ENCODE peak calls at places on chromosome 7, in five cellular contexts. C is H9, W is CD14-positive monocyte, E is sigmoid colon, J is choroid plexus epithelial cell. D is an unnamed sample.

GRCh38 chr7:24836084-24836483 is 78.8 kb upstream of the GSDME start:
- DNase-seq in E (no peak), C (no peak), J (no peak), W (no peak), D (no peak)

GRCh38 chr7:6338551-6339274 is 66.3 kb upstream of the CYTH3 start:
- DNase-seq in E (no peak), J (no peak), W (no peak), C (no peak), D (no peak)

GRCh38 chr7:16636533-16637173 is 8.9 kb downstream of the ANKMY2 start:
- DNase-seq in E (no peak), W (no peak), C (no peak), J (peak; percentile 77), D (no peak)

GRCh38 chr7:147199868-147200267 is 1083.3 kb downstream of the CNTNAP2 start:
- DNase-seq in E (no peak), J (no peak), W (no peak), C (no peak), D (no peak)

GRCh38 chr7:44073664-44074348 is 8.4 kb upstream of the PGAM2 start:
- DNase-seq in E (peak; percentile 91), C (peak; percentile 88), W (peak; percentile 98), J (no peak), D (peak; percentile 87)

GRCh38 chr7:47314728-47315601 is 266.9 kb downstream of the TNS3 start:
- DNase-seq in C (no peak), E (peak; percentile 72), W (no peak), J (peak; percentile 71), D (no peak)

GRCh38 chr7:71236488-71237179 is 104.7 kb downstream of the GALNT17 start:
- DNase-seq in E (peak; percentile 70), C (no peak), W (no peak), J (no peak), D (no peak)

GRCh38 chr7:100875356-100875751 is 451 bp downstream of the SRRT start:
- DNase-seq in J (no peak), C (no peak), E (peak; percentile 82), W (no peak), D (peak; percentile 25)

GRCh38 chr7:9600974-9601373 is 1167.6 kb downstream of the NXPH1 start:
- DNase-seq in E (no peak), C (peak; percentile 33), W (no peak), J (no peak), D (peak; percentile 9)

GRCh38 chr7:105776068-105776790 is 100.2 kb downstream of the ATXN7L1 start:
- DNase-seq in C (peak; percentile 96), W (no peak), E (peak; percentile 85), J (peak; percentile 99), D (peak; percentile 89)

GRCh38 chr7:104482362-104483042 is 154.1 kb downstream of the LHFPL3 start:
- DNase-seq in C (no peak), W (no peak), J (no peak), E (no peak), D (no peak)

GRCh38 chr7:66150471-66150870 is 35.8 kb downstream of the CRCP start:
- DNase-seq in J (peak; percentile 87), W (no peak), C (no peak), E (peak; percentile 80), D (peak; percentile 22)

DNA sequence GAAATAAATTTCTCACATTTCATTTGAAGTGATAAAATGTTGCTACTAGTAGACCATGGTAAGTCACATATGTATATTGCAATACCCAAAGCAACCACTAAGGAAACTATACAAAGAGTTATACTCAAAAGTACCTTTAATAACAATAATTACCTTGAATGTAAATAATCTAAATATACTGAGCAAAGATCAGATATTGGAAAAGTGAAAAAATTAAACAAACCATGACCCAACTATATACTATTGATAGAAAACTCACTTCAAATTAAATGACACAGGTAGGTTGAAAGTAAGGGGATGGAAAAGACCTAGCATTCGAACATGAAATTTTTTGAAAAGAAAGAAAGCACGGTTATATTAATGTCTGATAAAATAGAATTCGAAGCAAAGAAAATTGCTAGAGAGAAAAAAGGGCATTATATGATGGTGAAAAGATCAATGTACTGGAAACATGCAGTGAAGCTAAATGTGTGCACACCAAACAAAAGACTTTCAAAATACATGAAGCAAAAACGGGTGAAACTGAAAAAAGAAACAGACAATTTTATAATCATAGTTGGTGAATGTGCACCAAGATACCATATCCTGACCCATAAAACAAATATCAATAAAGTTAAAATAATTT is 29.1 kb downstream of the TFPI2 start:
- DNase-seq in J (no peak), C (no peak), E (no peak), W (no peak), D (no peak)
- TF ChIP-seq CTCF in J (peak; percentile 34), C (peak; percentile 59), E (no peak), W (peak; percentile 19), D (peak; percentile 33)

GRCh38 chr7:93027044-93027443 is 90.7 kb downstream of the SAMD9 start:
- DNase-seq in J (no peak), E (no peak), C (no peak), W (no peak), D (no peak)
- TF ChIP-seq CTCF in J (no peak), E (no peak), C (no peak), W (no peak), D (no peak)

DNA sequence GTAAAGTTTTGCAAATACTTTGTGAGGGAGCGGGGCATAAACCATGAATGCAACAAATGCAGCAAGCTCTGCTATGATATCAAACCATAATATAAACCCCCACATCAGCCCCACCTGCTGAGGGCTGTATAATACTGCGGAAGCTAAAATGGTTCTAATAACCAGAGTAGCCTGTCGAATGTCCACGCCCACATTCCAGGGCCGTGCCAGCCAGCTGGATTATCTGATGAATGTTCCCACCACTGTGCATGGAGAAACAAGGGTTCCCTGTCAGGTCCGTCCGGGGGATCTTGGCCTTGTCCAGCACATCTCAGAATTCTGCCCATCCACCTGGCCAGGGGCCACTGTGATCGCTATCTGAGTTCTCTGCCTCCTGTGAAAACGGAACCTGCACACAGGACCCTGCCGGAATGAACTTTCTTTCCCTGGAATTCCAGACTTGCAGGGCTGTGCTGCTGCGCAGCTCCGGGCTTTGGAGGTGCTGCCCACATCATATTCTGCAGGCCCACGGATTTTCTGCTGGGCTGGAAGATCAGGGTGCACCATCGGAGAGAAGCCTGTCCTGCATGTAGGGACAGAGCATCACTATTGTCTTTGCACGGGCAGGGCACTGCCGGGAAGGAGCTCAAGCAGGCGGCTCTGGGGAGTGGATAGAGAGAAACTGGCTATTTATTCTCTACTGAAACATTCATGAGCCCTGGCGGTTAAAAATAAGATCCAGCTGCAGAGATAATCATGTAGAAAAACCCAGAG is 77.0 kb upstream of the GNA12 start:
- DNase-seq in E (no peak), C (no peak), J (no peak), W (no peak), D (no peak)
- TF ChIP-seq CTCF in E (no peak), C (no peak), J (no peak), W (no peak), D (no peak)

GRCh38 chr7:131071786-131072504 is 255.7 kb upstream of the MKLN1 start:
- DNase-seq in J (peak; percentile 86), E (no peak), W (no peak), C (no peak), D (peak; percentile 92)
- TF ChIP-seq CTCF in J (peak; percentile 47), E (no peak), W (peak; percentile 59), C (peak; percentile 50), D (peak; percentile 23)

DNA sequence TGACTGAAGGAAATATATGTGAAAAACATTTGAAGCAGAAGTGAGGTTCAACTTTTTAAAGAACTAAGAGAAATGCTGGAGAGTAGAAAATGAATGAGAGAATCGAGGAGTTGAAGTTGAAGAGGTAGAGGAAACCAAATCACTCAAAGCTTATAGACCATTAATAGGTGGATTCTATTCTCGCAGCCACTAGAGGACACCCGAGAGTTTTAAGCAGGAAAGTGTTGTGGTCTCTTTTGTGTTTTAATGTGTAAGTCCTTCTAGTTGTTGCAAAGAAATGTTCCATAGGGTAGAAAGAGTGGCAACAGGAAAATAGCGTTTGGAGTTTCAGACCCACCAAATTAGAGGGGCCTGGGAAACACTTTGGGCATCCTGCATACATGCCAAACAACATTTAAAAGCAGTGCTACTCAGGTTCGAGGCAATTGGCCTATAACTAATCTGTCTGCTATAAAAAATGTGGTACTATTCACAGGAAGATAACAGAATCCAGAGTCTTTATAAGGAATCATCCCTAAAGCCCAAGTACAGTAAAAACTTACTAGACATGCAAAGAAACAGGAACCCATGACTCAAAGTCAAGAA is 75.3 kb upstream of the TAS2R16 start:
- DNase-seq in J (peak; percentile 59), E (no peak), W (no peak), C (no peak), D (no peak)
- TF ChIP-seq CTCF in J (peak; percentile 58), E (no peak), W (no peak), C (peak; percentile 74), D (no peak)

GRCh38 chr7:74185016-74185415 is 10.9 kb downstream of the EIF4H start:
- DNase-seq in E (no peak), C (no peak), W (no peak), J (no peak), D (no peak)

GRCh38 chr7:74185636-74186035 is 11.5 kb downstream of the EIF4H start:
- DNase-seq in E (no peak), J (no peak), W (no peak), C (no peak), D (no peak)

GRCh38 chr7:74182453-74183090 is 8.4 kb downstream of the EIF4H start:
- DNase-seq in E (no peak), C (no peak), J (no peak), W (no peak), D (no peak)

GRCh38 chr7:74183142-74183541 is 9.0 kb downstream of the EIF4H start:
- DNase-seq in J (no peak), E (no peak), W (no peak), C (no peak), D (peak; percentile 23)

GRCh38 chr7:74183653-74184450 is 9.7 kb downstream of the EIF4H start:
- DNase-seq in E (no peak), W (no peak), C (no peak), J (no peak), D (peak; percentile 46)
- TF ChIP-seq CTCF in E (no peak), W (no peak), C (peak; percentile 65), J (peak; percentile 51), D (peak; percentile 20)

GRCh38 chr7:41621953-41622831 is 80.7 kb downstream of the INHBA start:
- DNase-seq in E (no peak), C (no peak), J (no peak), W (no peak), D (no peak)
- TF ChIP-seq CTCF in E (no peak), C (no peak), J (no peak), W (no peak), D (no peak)

GRCh38 chr7:8443871-8444756 is 10.7 kb downstream of the NXPH1 start:
- DNase-seq in C (peak; percentile 67), E (no peak), J (no peak), W (no peak), D (no peak)
- TF ChIP-seq CTCF in C (peak; percentile 59), E (no peak), J (no peak), W (no peak), D (no peak)

GRCh38 chr7:134943785-134944400 is 42.4 kb upstream of the AGBL3 start:
- DNase-seq in C (no peak), J (peak; percentile 68), E (no peak), W (no peak), D (peak; percentile 42)
- TF ChIP-seq CTCF in C (peak; percentile 40), J (peak; percentile 38), E (no peak), W (no peak), D (peak; percentile 52)